ENCODE peak calls at places on chromosome 11, in six cellular contexts. I is lower lobe of right lung; Z is cardiac fibroblast; V is AG09309; P is CD8-positive, alpha-beta memory T cell; N is astrocyte of the spinal cord. Q is an unnamed sample.
A peak's percentile ranks its signal among the peaks of the same experiment; 100 is the strongest.

GRCh38 chr11:937853-938261 is 12.2 kb downstream of the AP2A2 start:
- DNase-seq in I (no peak), Z (no peak), V (no peak), P (no peak), N (no peak), Q (no peak)

GRCh38 chr11:23991140-23991539 is 505.7 kb upstream of the LUZP2 start:
- DNase-seq in I (no peak), Z (peak; percentile 56), V (no peak), P (no peak), N (peak; percentile 65), Q (peak; percentile 19)

GRCh38 chr11:103863497-103863896 is 172.9 kb upstream of the DDI1 start:
- DNase-seq in I (no peak), Z (peak; percentile 69), V (no peak), P (no peak), N (peak; percentile 43), Q (peak; percentile 62)

GRCh38 chr11:58578136-58578634 is 678 bp upstream of the ZFP91 start:
- DNase-seq in I (peak; percentile 94), Z (peak; percentile 99), V (peak; percentile 97), P (peak; percentile 96), N (peak; percentile 99), Q (peak; percentile 95)

GRCh38 chr11:86718553-86718952 is 46.1 kb upstream of the ME3 start:
- DNase-seq in I (no peak), Z (no peak), V (no peak), P (no peak), N (no peak), Q (no peak)

GRCh38 chr11:67202045-67202444 is 64.2 kb upstream of the GRK2 start:
- DNase-seq in I (no peak), Z (no peak), V (no peak), P (no peak), N (no peak), Q (no peak)

GRCh38 chr11:2445107-2445947 is 519 bp downstream of the KCNQ1 start:
- DNase-seq in I (peak; percentile 70), Z (no peak), V (no peak), P (no peak), N (no peak), Q (no peak)

GRCh38 chr11:122653911-122654310 is 1.6 kb upstream of the UBASH3B start:
- DNase-seq in I (no peak), Z (peak; percentile 49), V (no peak), P (no peak), N (peak; percentile 11), Q (no peak)

GRCh38 chr11:2572491-2573239 is 127.1 kb downstream of the KCNQ1OT1 start:
- DNase-seq in I (peak; percentile 30), Z (no peak), V (no peak), P (no peak), N (no peak), Q (no peak)

DNA sequence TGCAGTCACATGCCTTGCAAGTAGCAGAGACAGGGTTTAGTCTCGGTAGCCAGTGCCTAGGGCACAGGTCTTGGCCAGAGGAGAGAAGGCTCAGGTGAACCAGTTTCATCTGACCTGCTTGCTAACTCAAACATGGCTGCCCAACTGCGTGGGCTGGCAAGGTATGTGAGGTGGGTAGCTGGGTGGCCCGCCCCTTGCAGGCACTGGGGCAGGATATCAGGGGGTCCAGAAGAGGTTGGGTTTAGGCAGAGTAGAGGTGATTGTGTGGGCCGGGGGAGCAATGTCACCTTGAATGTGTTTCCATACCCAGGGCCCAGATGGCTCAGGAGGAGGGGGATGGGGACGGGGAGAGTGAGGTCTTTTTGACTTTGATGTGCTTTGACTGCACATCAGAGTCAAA is 37.7 kb downstream of the ST3GAL4 start:
- DNase-seq in I (no peak), Z (no peak), V (no peak), P (no peak), N (no peak), Q (no peak)
- H3K4me3 ChIP-seq in I (no peak overlapping the region), Z (no peak overlapping the region), V (no peak overlapping the region), P (no peak overlapping the region), N (no peak overlapping the region), Q (no peak overlapping the region)

DNA sequence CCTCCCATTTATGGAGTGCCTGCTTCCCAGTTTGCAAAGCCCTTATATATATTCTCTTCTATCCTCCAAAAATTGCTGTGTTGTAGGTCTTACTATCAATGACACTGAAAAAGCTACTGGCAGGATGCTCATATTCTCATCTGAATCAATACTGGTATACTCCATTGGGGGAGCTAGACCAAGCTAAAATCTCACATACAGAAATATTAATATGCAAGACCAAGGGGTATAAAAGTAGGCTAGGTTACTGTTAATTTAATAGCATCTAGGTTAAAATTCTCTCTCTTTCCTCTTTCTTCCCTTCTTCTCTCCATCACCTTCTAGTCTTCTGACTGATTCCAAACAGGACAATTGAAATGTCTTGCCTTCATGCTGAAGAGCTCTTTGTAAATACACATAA is 17.1 kb upstream of the BDNF start:
- DNase-seq in I (no peak), Z (peak; percentile 48), V (no peak), P (no peak), N (peak; percentile 57), Q (no peak)
- H3K4me3 ChIP-seq in I (no peak overlapping the region), Z (no peak overlapping the region), V (peak overlapping the region; percentile 83), P (no peak overlapping the region), N (no peak overlapping the region), Q (no peak overlapping the region)

DNA sequence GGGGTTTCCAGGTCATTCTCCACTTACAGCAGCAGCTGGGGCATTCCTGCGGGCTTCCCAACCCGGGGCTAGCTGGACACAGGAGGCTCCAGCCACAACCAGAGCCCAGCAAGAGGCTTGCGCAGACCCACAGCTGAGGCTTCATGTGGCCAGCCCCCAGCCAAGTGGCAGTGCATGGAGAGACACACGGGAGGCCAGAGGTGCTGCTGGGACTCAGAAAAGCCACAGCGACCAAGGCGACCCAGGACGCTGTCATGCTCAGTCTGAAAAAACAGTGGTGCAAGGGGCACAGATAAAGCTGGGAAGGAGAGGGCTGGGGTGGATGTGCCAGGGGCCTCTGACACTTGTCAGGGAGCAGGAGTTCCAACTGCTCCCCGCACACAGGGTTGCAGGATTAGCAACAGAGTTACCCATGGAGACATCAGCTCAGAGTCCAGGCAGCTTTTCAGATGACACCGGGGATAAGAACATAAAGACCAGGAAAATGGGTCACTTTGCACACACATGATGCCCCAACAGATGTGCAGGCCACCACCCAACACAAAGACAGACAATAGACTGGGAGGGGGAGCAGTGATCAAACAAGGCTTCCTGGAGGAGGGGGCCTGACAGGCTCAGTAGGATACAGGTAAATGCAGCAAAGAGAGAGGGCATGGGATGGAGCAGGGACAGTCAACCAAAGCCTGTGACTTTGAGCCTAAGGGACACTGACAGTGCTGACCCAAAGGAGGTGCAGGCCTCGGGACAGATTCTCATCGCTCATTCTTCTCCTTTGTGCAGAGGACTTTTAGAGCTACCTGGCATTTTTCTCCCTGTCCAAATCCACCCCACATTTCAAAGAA is 6.9 kb upstream of the NEAT1 start:
- DNase-seq in I (peak; percentile 46), Z (no peak), V (no peak), P (no peak), N (no peak), Q (no peak)
- H3K4me3 ChIP-seq in I (peak overlapping the region; percentile 91), Z (no peak overlapping the region), V (peak overlapping the region; percentile 14), P (peak overlapping the region; percentile 85), N (peak overlapping the region; percentile 20), Q (peak overlapping the region; percentile 34)

DNA sequence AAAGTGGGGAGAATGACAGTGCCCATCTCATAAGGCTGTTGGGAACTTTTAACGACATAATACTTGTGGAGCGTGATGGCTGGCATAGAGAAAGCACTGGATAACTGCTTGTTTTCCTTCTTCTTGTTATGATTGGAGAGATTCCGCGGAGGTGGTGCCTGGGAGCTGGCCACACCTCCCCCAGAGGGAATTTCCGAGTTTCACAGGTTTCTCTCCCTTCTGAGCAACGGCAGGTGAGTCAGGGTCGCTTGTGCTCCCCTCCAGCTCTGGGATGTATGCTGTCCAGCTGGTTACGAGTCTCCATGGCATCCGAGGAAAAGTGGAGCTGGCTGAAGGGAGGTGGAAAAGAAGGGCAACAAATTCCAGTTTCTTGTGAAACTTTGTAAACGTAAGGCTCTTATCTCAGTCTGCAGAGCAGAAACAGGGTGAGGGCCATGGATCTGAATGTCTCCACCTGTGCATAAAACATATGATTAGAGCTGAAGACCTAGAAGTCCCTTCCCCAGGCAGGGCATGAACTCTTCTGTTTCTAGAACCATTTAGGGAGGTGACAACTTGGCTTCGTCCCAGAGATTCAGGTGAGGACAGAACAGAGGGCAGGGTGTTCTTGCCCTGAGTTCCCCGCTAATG is 10.0 kb upstream of the PLET1 start:
- DNase-seq in I (no peak), Z (no peak), V (no peak), P (no peak), N (no peak), Q (no peak)
- H3K4me3 ChIP-seq in I (peak overlapping the region; percentile 6), Z (no peak overlapping the region), V (no peak overlapping the region), P (no peak overlapping the region), N (no peak overlapping the region), Q (no peak overlapping the region)

DNA sequence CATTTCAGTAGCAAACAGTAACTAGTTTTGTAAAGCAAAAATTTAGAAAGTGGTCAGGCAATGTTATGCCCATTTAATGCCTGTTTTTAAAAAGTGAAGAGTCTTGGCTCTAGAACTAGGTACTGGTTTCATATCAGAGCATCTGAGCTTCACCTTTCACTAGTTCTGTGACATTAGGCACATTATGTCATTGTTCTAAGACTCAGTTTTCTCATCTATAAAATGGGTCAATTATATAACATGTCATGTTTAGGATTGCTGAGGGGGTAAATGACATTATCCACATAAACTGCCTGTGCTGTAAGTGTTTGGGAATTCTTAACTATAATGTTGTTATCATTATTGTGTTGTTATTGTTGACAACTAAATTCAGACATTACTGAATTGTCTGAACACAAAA is 235.6 kb upstream of the ZC3H12C start:
- DNase-seq in I (no peak), Z (no peak), V (no peak), P (no peak), N (no peak), Q (no peak)
- H3K4me3 ChIP-seq in I (no peak overlapping the region), Z (no peak overlapping the region), V (no peak overlapping the region), P (no peak overlapping the region), N (no peak overlapping the region), Q (no peak overlapping the region)

GRCh38 chr11:110152199-110152598 is 59.0 kb downstream of the ZC3H12C start:
- DNase-seq in I (no peak), Z (no peak), V (no peak), P (no peak), N (no peak), Q (no peak)

GRCh38 chr11:110153474-110153873 is 60.3 kb downstream of the ZC3H12C start:
- DNase-seq in I (no peak), Z (no peak), V (no peak), P (no peak), N (no peak), Q (no peak)

GRCh38 chr11:110147965-110148709 is 54.9 kb downstream of the ZC3H12C start:
- DNase-seq in I (no peak), Z (peak; percentile 87), V (peak; percentile 57), P (no peak), N (peak; percentile 78), Q (peak; percentile 78)

GRCh38 chr11:110148775-110149744 is 55.9 kb downstream of the ZC3H12C start:
- DNase-seq in I (no peak), Z (peak; percentile 82), V (peak; percentile 68), P (no peak), N (peak; percentile 61), Q (no peak)
- H3K4me3 ChIP-seq in I (no peak overlapping the region), Z (no peak overlapping the region), V (no peak overlapping the region), P (no peak overlapping the region), N (no peak overlapping the region), Q (no peak overlapping the region)

DNA sequence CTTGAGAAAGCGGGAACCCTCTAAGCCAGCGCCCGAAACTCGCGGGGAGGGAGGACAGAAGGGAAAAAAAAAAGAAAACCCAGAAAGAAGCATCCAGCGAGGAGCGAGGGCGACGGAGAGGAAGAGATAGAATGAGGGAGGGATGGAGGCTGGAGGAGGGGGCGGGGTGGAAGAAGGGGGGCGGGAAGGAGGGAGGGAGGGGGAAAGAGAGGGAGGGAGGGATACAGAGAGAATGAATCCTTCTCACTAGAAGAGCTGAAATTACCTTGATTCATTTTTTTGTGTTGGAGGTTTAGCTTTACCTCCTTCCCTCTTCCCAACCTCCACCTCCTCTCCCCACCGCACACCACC is 19.3 kb upstream of the BDNF start:
- DNase-seq in I (no peak), Z (no peak), V (no peak), P (no peak), N (no peak), Q (no peak)
- H3K4me3 ChIP-seq in I (peak overlapping the region; percentile 39), Z (peak overlapping the region; percentile 60), V (peak overlapping the region; percentile 83), P (no peak overlapping the region), N (peak overlapping the region; percentile 67), Q (peak overlapping the region; percentile 78)